ENCODE peak calls at places on chromosomes 6 and 20, in nine cellular contexts. N, E, R, O, K, I, C, V and P are unnamed samples.

GRCh38 chr6:20409427-20409971 is 7.8 kb downstream of the E2F3 start:
- DNase-seq in E (no peak), C (no peak), N (no peak), R (no peak), I (no peak), V (no peak), O (no peak), K (no peak), P (no peak)

GRCh38 chr6:17721671-17722070 is 14.9 kb upstream of the NUP153 start:
- DNase-seq in I (no peak), K (no peak), N (no peak), R (no peak), C (no peak), E (no peak), O (no peak), V (no peak), P (no peak)

GRCh38 chr6:158755636-158756035 is 63.5 kb downstream of the EZR start:
- DNase-seq in C (no peak), K (no peak), R (no peak), N (no peak), V (no peak), I (no peak), O (no peak), E (no peak), P (no peak)

GRCh38 chr6:80165143-80165542 is 58.7 kb downstream of the BCKDHB start:
- DNase-seq in O (no peak), V (peak; percentile 21), R (no peak), K (no peak), E (no peak), N (no peak), I (no peak), C (peak; percentile 45), P (no peak)

GRCh38 chr6:98118357-98119045 is 715.9 kb upstream of the POU3F2 start:
- DNase-seq in R (peak; percentile 31), O (no peak), V (no peak), C (no peak), N (no peak), I (no peak), E (peak; percentile 4), K (no peak), P (no peak)

GRCh38 chr20:58700121-58700780 is 7.7 kb downstream of the NPEPL1 start:
- DNase-seq in I (no peak), R (no peak), E (no peak), V (peak; percentile 57), K (peak; percentile 68), C (peak; percentile 78), O (no peak), N (no peak), P (peak; percentile 69)

GRCh38 chr20:22383156-22383555 is 201.2 kb downstream of the FOXA2 start:
- DNase-seq in K (no peak), R (no peak), I (no peak), O (no peak), V (no peak), C (no peak), E (no peak), N (no peak), P (no peak)

GRCh38 chr6:12289655-12290489 is at the start of gene EDN1:
- DNase-seq in E (peak; percentile 86), R (peak; percentile 94), V (peak; percentile 71), C (peak; percentile 84), O (peak; percentile 50), I (peak; percentile 60), K (peak; percentile 92), N (peak; percentile 72), P (peak; percentile 85)

GRCh38 chr6:39228111-39228971 is 934 bp downstream of the KCNK5 start:
- DNase-seq in R (no peak), C (no peak), I (no peak), O (no peak), K (peak; percentile 70), V (no peak), N (no peak), E (no peak), P (no peak)

GRCh38 chr20:3734111-3734843 is 1.8 kb downstream of the HSPA12B start:
- DNase-seq in E (no peak), I (peak; percentile 32), K (no peak), N (peak; percentile 47), R (no peak), C (no peak), V (no peak), O (peak; percentile 64), P (no peak)

GRCh38 chr6:127608554-127609270 is 31.7 kb downstream of the C6orf58 start:
- DNase-seq in O (no peak), V (no peak), C (no peak), R (no peak), I (no peak), K (no peak), E (no peak), N (no peak), P (no peak)

GRCh38 chr6:135114355-135115145 is 59.9 kb upstream of the HBS1L start:
- DNase-seq in O (no peak), E (no peak), C (no peak), N (no peak), R (no peak), V (no peak), I (no peak), K (no peak), P (no peak)

GRCh38 chr20:46348972-46349741 is 40.9 kb upstream of the CDH22 start:
- DNase-seq in O (no peak), V (peak; percentile 34), N (peak; percentile 64), I (peak; percentile 44), E (peak; percentile 78), K (no peak), R (peak; percentile 87), C (peak; percentile 31), P (no peak)

GRCh38 chr20:47964174-47964573 is 178.9 kb upstream of the SULF2 start:
- DNase-seq in I (no peak), O (no peak), K (no peak), R (peak; percentile 14), E (no peak), N (no peak), C (no peak), V (no peak), P (no peak)

GRCh38 chr6:144248003-144248402 is 37.1 kb upstream of the UTRN start:
- DNase-seq in O (no peak), N (no peak), E (no peak), R (no peak), K (no peak), V (no peak), C (no peak), I (no peak), P (no peak)

GRCh38 chr6:169233832-169234231 is 19.8 kb downstream of the THBS2 start:
- DNase-seq in O (no peak), V (no peak), C (no peak), E (no peak), N (no peak), R (no peak), K (no peak), I (no peak), P (no peak)

GRCh38 chr6:136408205-136408604 is 118.6 kb upstream of the BCLAF1 start:
- DNase-seq in V (peak; percentile 64), N (no peak), I (no peak), C (peak; percentile 69), R (no peak), O (no peak), K (no peak), E (no peak), P (no peak)

GRCh38 chr6:117597755-117598154 is 4.6 kb downstream of the GOPC start:
- DNase-seq in I (no peak), C (no peak), O (no peak), V (no peak), K (no peak), N (no peak), R (no peak), E (no peak), P (no peak)

GRCh38 chr6:113595921-113596376 is 261.2 kb upstream of the MARCKS start:
- DNase-seq in N (no peak), K (no peak), C (peak; percentile 50), R (no peak), E (no peak), O (peak; percentile 57), I (peak; percentile 40), V (peak; percentile 95), P (no peak)

GRCh38 chr20:26135325-26136110 is 438.9 kb upstream of the ZNF337 start:
- DNase-seq in I (no peak), O (no peak), K (no peak), C (no peak), R (no peak), N (no peak), V (no peak), E (no peak), P (peak; percentile 51)

GRCh38 chr6:135876048-135876447 is 24.5 kb downstream of the PDE7B start:
- DNase-seq in R (peak; percentile 11), I (no peak), E (no peak), V (no peak), N (no peak), C (no peak), O (no peak), K (no peak), P (no peak)

GRCh38 chr20:2285618-2286017 is 10.2 kb upstream of the TGM3 start:
- DNase-seq in V (no peak), C (no peak), E (no peak), N (no peak), O (no peak), R (no peak), I (no peak), K (no peak), P (no peak)

GRCh38 chr6:146785001-146785585 is 186.3 kb downstream of the ADGB start:
- DNase-seq in R (peak; percentile 85), V (peak; percentile 58), O (no peak), C (peak; percentile 41), I (no peak), N (no peak), K (no peak), E (peak; percentile 76), P (no peak)

GRCh38 chr6:140079328-140079727 is 704.9 kb upstream of the CITED2 start:
- DNase-seq in R (no peak), I (no peak), O (peak; percentile 40), C (peak; percentile 71), N (peak; percentile 28), E (no peak), V (peak; percentile 87), K (no peak), P (no peak)
- H3K27ac ChIP-seq in R (no peak overlapping the region), I (no peak overlapping the region), O (peak overlapping the region; percentile 60), C (peak overlapping the region; percentile 55), N (peak overlapping the region; percentile 83), E (no peak overlapping the region), V (peak overlapping the region; percentile 35), K (no peak overlapping the region), P (peak overlapping the region; percentile 42)

GRCh38 chr6:156809446-156810178 is 32.4 kb downstream of the ARID1B start:
- DNase-seq in I (no peak), O (no peak), K (no peak), V (no peak), E (no peak), R (no peak), N (no peak), C (no peak), P (no peak)
- H3K4me3 ChIP-seq in I (no peak overlapping the region), O (no peak overlapping the region), K (no peak overlapping the region), V (no peak overlapping the region), E (no peak overlapping the region), R (no peak overlapping the region), N (no peak overlapping the region), C (no peak overlapping the region), P (no peak overlapping the region)

GRCh38 chr20:63495167-63495720 is 3.6 kb downstream of the EEF1A2 start:
- DNase-seq in V (no peak), N (no peak), C (no peak), K (no peak), E (no peak), I (no peak), R (no peak), O (no peak), P (no peak)
- H3K27ac ChIP-seq in V (no peak overlapping the region), N (no peak overlapping the region), C (no peak overlapping the region), K (no peak overlapping the region), E (no peak overlapping the region), I (no peak overlapping the region), R (no peak overlapping the region), O (no peak overlapping the region), P (no peak overlapping the region)

GRCh38 chr6:160742090-160742489 is 40.0 kb downstream of the PLG start:
- DNase-seq in I (no peak), E (no peak), K (no peak), V (no peak), N (no peak), R (no peak), C (no peak), O (no peak), P (no peak)
- H3K4me3 ChIP-seq in I (no peak overlapping the region), E (no peak overlapping the region), K (no peak overlapping the region), V (no peak overlapping the region), N (no peak overlapping the region), R (no peak overlapping the region), C (no peak overlapping the region), O (no peak overlapping the region), P (no peak overlapping the region)